ENCODE peak calls at places on chromosome 17, in four cellular contexts. O, E, G and R are unnamed samples.
A peak's percentile ranks its signal among the peaks of the same experiment; 100 is the strongest.

GRCh38 chr17:28968269-28968913 is 17.1 kb upstream of the PHF12 start:
- DNase-seq in G (no peak), E (no peak), O (no peak), R (no peak)

GRCh38 chr17:83067718-83068261 is 11.6 kb upstream of the METRNL start:
- DNase-seq in G (no peak), E (peak; percentile 46), O (no peak), R (no peak)

GRCh38 chr17:37610971-37611370 is 1.8 kb upstream of the SYNRG start:
- DNase-seq in O (no peak), G (no peak), E (no peak), R (no peak)

GRCh38 chr17:79707441-79707850 is 23.3 kb upstream of the ENPP7 start:
- DNase-seq in E (no peak), O (no peak), G (no peak), R (no peak)

GRCh38 chr17:44069974-44070454 is 521 bp upstream of the G6PC3 start:
- DNase-seq in O (no peak), E (no peak), G (no peak), R (no peak)

GRCh38 chr17:51371732-51372151 is 111.4 kb downstream of the UTP18 start:
- DNase-seq in E (peak; percentile 80), O (peak; percentile 69), G (peak; percentile 28), R (peak; percentile 64)

GRCh38 chr17:80866050-80866793 is 125.4 kb upstream of the CHMP6 start:
- DNase-seq in E (peak; percentile 83), G (peak; percentile 31), O (peak; percentile 56), R (peak; percentile 72)

GRCh38 chr17:5248821-5249479 is 14.3 kb upstream of the SCIMP start:
- DNase-seq in E (no peak), O (no peak), G (no peak), R (no peak)

GRCh38 chr17:38915639-38915995 is 9.8 kb upstream of the LASP1NB start:
- DNase-seq in O (no peak), G (no peak), E (no peak), R (no peak)

GRCh38 chr17:77286391-77286640 is 145.5 kb downstream of the SEC14L1 start:
- DNase-seq in G (no peak), O (no peak), E (no peak), R (no peak)

GRCh38 chr17:65523411-65523810 is 38.0 kb downstream of the AXIN2 start:
- DNase-seq in O (no peak), G (no peak), E (no peak), R (no peak)

GRCh38 chr17:40952675-40953074 is 14.1 kb downstream of the KRT39 start:
- DNase-seq in E (no peak), O (no peak), G (no peak), R (no peak)

GRCh38 chr17:44024271-44024663 is 9.5 kb upstream of the TMEM101 start:
- DNase-seq in O (no peak), G (no peak), E (no peak), R (no peak)

GRCh38 chr17:76996741-76997694 is 128.8 kb downstream of the MGAT5B start:
- DNase-seq in E (no peak), O (no peak), G (no peak), R (no peak)

GRCh38 chr17:76561799-76562268 is 22.0 kb downstream of the PRCD start:
- DNase-seq in O (no peak), G (no peak), E (no peak), R (no peak)

GRCh38 chr17:42275527-42276358 is 448 bp downstream of the STAT5B start:
- DNase-seq in E (peak; percentile 19), G (no peak), O (no peak), R (peak; percentile 47)

GRCh38 chr17:46910179-46910927 is 12.6 kb upstream of the GOSR2 start:
- DNase-seq in O (no peak), G (no peak), E (no peak), R (no peak)

GRCh38 chr17:4509923-4510614 is 11.4 kb downstream of the SPNS2 start:
- DNase-seq in G (no peak), E (no peak), O (no peak), R (no peak)

GRCh38 chr17:43393944-43394482 is 4.8 kb upstream of the ARL4D start:
- DNase-seq in G (no peak), O (peak; percentile 83), E (peak; percentile 79), R (peak; percentile 83)

GRCh38 chr17:50635720-50636144 is 1.1 kb downstream of the ABCC3 start:
- DNase-seq in G (no peak), E (no peak), O (no peak), R (no peak)

GRCh38 chr17:76088041-76088867 is 9.3 kb downstream of the ZACN start:
- DNase-seq in E (no peak), G (no peak), O (no peak), R (no peak)

GRCh38 chr17:79414063-79414462 is 196.8 kb downstream of the RBFOX3 start:
- DNase-seq in E (no peak), O (no peak), G (no peak), R (no peak)

GRCh38 chr17:40530988-40531971 is 29.9 kb upstream of the TNS4 start:
- DNase-seq in E (no peak), O (no peak), G (peak; percentile 71), R (no peak)

GRCh38 chr17:12839042-12839441 is 49.7 kb downstream of the ARHGAP44 start:
- DNase-seq in O (no peak), E (no peak), G (no peak), R (no peak)

GRCh38 chr17:12842936-12843335 is 53.6 kb downstream of the ARHGAP44 start:
- DNase-seq in E (no peak), O (no peak), G (no peak), R (no peak)
- TF ChIP-seq FOXM1 in E (no peak), O (no peak), G (no peak), R (no peak)

GRCh38 chr17:55117063-55117611 is 147.6 kb upstream of the HLF start:
- DNase-seq in E (no peak), G (no peak), O (no peak), R (no peak)
- TF ChIP-seq FOXM1 in E (no peak), G (no peak), O (no peak), R (no peak)

DNA sequence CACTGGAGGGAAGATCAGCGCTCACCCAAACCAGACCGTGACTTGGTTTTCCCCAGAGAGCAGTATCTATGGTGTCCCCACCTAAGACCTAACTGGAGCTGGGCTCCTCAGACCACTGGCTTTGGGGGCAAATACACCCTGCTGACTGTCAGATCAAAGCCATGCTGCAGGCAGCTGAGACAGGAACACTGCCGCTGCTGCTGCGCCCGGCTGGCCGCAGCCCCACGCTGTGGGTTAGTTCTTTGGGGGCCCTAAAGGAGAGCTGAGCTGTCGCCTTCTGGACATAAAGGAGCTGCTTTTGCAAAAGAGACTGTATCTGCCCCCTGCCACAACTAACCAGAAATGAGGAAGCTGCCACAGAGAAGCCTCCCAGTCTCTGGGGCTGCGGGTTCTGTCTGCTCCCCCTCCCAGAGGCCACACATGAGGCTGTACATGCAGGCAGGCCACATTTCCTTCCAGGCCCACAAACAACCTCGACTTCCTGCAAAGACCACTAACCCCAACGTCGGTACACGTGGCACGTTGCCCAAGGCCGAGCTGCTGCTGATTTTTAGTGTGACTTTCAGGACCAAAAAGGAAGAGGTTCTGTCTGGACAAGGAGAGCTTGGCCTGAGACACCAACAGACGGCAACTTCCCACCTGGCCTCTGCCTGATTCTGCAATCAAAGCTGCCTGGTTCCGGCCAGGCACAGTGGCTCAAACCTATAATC is 18.2 kb upstream of the ABR start:
- DNase-seq in E (no peak), O (no peak), G (peak; percentile 97), R (no peak)
- TF ChIP-seq FOXM1 in E (no peak), O (no peak), G (no peak), R (no peak)

DNA sequence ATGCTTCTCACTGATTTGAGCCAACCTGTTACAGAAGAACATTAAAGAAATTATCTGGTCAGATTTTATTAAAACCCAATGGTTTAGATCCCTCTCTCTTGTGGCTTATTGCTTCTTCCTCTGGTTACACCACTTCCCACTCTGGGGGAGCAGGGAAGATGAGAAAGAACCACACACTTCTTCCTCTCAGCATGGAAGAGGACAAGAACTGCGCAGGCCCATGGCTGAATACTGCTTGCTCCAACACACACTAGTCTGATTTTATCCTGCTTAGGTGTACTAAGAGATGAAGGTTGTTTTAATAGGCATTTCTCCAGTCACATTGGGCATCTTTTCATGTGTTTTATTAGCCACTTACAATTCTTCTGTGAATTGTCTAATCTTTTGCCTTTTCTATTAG is 27.6 kb downstream of the MAP3K3 start:
- DNase-seq in O (no peak), G (no peak), E (no peak), R (no peak)
- TF ChIP-seq FOXM1 in O (no peak), G (no peak), E (no peak), R (no peak)

GRCh38 chr17:14303343-14304221 is 2.7 kb downstream of the HS3ST3B1 start:
- DNase-seq in O (no peak), E (no peak), G (no peak), R (peak; percentile 18)
- TF ChIP-seq FOXM1 in O (no peak), E (no peak), G (no peak), R (no peak)

GRCh38 chr17:21296097-21297025 is 11.8 kb downstream of the MAP2K3 start:
- DNase-seq in E (no peak), O (no peak), G (no peak), R (peak; percentile 59)

GRCh38 chr17:21297026-21297520 is 12.6 kb downstream of the MAP2K3 start:
- DNase-seq in E (no peak), O (no peak), G (no peak), R (no peak)

GRCh38 chr17:21298983-21299519 is 14.5 kb downstream of the MAP2K3 start:
- DNase-seq in E (no peak), G (no peak), O (no peak), R (peak; percentile 8)

GRCh38 chr17:21298056-21298982 is 13.8 kb downstream of the MAP2K3 start:
- DNase-seq in E (no peak), O (no peak), G (no peak), R (no peak)

GRCh38 chr17:21297597-21297996 is 13.1 kb downstream of the MAP2K3 start:
- DNase-seq in O (no peak), G (no peak), E (no peak), R (no peak)
- TF ChIP-seq FOXM1 in O (no peak), G (no peak), E (no peak), R (no peak)

DNA sequence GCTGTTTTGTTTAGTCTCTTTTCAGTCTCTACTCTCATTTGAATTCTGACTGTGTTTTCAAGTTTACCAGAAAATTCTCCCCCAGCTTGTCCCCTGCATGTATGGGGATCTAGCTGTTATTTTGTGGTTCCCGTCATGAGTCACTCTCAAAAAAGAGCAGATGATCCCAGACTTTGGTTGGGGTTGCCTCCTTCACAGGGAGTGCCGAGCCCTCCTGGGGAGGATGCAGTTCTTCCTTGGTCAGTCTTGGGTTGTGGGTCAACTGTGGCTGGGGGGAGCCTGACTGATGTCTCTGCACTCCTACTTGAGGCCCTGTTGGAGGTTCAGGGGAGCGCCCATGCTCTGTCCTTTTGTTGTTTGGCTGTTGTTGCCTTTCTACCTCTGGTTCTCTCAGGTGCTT is 37.7 kb downstream of the EPN2 start:
- DNase-seq in E (no peak), G (no peak), O (no peak), R (no peak)
- TF ChIP-seq FOXM1 in E (no peak), G (no peak), O (no peak), R (no peak)